ENCODE peak calls at places on chromosomes 2 and 18, in five cellular contexts. Q is pancreas, M is astrocyte, B is heart left ventricle, E is fibroblast of lung. V is an unnamed sample.

GRCh38 chr18:51070545-51070944 is 40.5 kb downstream of the SMAD4 start:
- DNase-seq in Q (no peak), M (peak; percentile 89), B (no peak), E (peak; percentile 92), V (peak; percentile 56)

GRCh38 chr2:141554810-141555209 is 576.0 kb downstream of the LRP1B start:
- DNase-seq in Q (no peak), M (peak; percentile 32), B (no peak), E (peak; percentile 41), V (no peak)

GRCh38 chr2:164545484-164545883 is 75.8 kb downstream of the GRB14 start:
- DNase-seq in Q (no peak), M (no peak), B (no peak), E (no peak), V (no peak)

GRCh38 chr2:38666578-38666926 is 638 bp downstream of the GALM start:
- DNase-seq in Q (no peak), M (no peak), B (no peak), E (peak; percentile 19), V (no peak)

GRCh38 chr2:10668402-10669012 is 21.3 kb downstream of the NOL10 start:
- DNase-seq in Q (no peak), M (peak; percentile 26), B (no peak), E (peak; percentile 41), V (no peak)

GRCh38 chr2:216078776-216079175 is 2.8 kb downstream of the PECR start:
- DNase-seq in Q (no peak), M (no peak), B (no peak), E (no peak), V (no peak)

GRCh38 chr2:112136081-112136480 is 2.1 kb upstream of the FBLN7 start:
- DNase-seq in Q (no peak), M (no peak), B (no peak), E (no peak), V (no peak)

GRCh38 chr18:30957086-30957485 is 85.5 kb downstream of the DSC3 start:
- DNase-seq in Q (no peak), M (peak; percentile 48), B (no peak), E (peak; percentile 60), V (no peak)

DNA sequence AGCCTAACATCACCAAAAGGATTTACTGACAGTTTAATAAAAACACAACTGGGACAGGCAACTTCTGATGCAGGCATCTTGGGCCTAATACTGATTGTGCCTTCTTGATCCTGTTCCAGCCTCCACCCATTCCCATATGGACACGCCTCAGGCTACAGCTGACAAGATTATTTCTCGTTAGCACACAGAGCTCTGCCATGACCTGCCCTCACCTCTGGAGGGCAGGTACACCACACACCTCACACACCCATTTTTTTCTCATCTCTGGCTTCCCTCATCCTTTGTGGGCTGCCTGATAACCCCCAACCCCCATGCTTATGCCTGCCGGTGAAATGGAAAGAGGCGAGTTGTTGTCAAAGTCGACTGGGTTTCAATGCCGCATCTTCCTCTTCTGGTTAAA is 147.0 kb downstream of the ANTXR1 start:
- DNase-seq in Q (no peak), M (no peak), B (no peak), E (no peak), V (no peak)
- TF ChIP-seq CTCF in Q (no peak), M (no peak), B (no peak), E (no peak), V (no peak)

DNA sequence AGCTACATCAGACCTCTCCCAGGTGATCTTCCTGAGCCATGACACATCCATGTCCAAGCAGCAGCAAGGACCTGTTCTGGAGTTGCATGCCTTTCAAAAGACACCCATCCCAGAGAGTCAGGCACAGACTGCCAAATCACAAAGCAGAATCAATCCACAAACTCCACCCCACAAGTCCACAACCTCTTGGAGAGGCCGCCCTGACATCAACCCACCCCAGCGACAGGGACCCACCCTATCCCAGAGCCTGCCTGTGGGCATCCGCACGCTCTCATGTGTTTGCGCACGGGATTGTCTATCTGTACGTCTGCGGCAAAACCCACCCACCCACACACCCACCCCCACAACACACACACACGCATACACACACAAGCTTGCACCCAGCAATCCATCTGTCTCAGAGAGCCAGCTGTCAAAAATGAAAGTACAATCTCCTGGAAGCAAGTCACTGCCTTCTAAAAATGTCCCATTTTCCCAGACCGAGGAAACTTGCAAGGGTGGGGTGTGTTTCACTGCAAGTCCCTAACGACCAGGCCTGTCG is 11.9 kb downstream of the SMAD7 start:
- DNase-seq in Q (no peak), M (peak; percentile 52), B (no peak), E (peak; percentile 67), V (no peak)
- H3K4me3 ChIP-seq in Q (no peak overlapping the region), M (no peak overlapping the region), B (no peak overlapping the region), E (peak overlapping the region; percentile 21), V (peak overlapping the region; percentile 14)

GRCh38 chr2:28663359-28663758 is 88.3 kb upstream of the PPP1CB start:
- DNase-seq in Q (no peak), M (no peak), B (no peak), E (peak; percentile 65), V (no peak)
- H3K27me3 ChIP-seq in Q (no peaks in the 10 kb centered on the region), M (no peaks in the 10 kb centered on the region), B (no peaks in the 10 kb centered on the region), E (no peaks in the 10 kb centered on the region), V (no peaks in the 10 kb centered on the region)

GRCh38 chr18:74370163-74370562 is 54.5 kb downstream of the C18orf63 start:
- DNase-seq in Q (no peak), M (no peak), B (no peak), E (no peak), V (peak; percentile 4)

GRCh38 chr18:74376523-74376922 is 60.9 kb downstream of the C18orf63 start:
- DNase-seq in Q (no peak), M (no peak), B (no peak), E (no peak), V (no peak)

GRCh38 chr18:74375999-74376398 is 60.4 kb downstream of the C18orf63 start:
- DNase-seq in Q (no peak), M (no peak), B (no peak), E (no peak), V (peak; percentile 4)

GRCh38 chr18:74368901-74369705 is 53.5 kb downstream of the C18orf63 start:
- DNase-seq in Q (no peak), M (no peak), B (no peak), E (no peak), V (no peak)

GRCh38 chr18:74373428-74373827 is 57.8 kb downstream of the C18orf63 start:
- DNase-seq in Q (no peak), M (no peak), B (no peak), E (no peak), V (no peak)
- TF ChIP-seq CTCF in Q (no peak), M (no peak), B (no peak), E (no peak), V (no peak)